ENCODE peak calls at places on chromosomes 6 and 20, in eight cellular contexts. H, D, F, Y, L, X, E and V are unnamed samples.
A peak's percentile ranks its signal among the peaks of the same experiment; 100 is the strongest.

GRCh38 chr20:58945967-58946631 is 35.0 kb upstream of the NELFCD start:
- DNase-seq in H (no peak), D (no peak), F (no peak), Y (no peak), L (no peak), X (no peak), E (no peak), V (no peak)

GRCh38 chr6:168528457-168529095 is 87.6 kb downstream of the SMOC2 start:
- DNase-seq in H (no peak), D (peak; percentile 36), F (no peak), Y (no peak), L (no peak), X (no peak), E (no peak), V (no peak)

GRCh38 chr6:146422789-146423188 is 120.8 kb upstream of the RAB32 start:
- DNase-seq in H (no peak), D (no peak), F (no peak), Y (no peak), L (no peak), X (no peak), E (no peak), V (no peak)

GRCh38 chr6:41712651-41713103 is 22.7 kb downstream of the TFEB start:
- DNase-seq in H (no peak), D (peak; percentile 51), F (no peak), Y (no peak), L (no peak), X (no peak), E (no peak), V (no peak)

GRCh38 chr6:25060522-25060921 is 124.8 kb upstream of the RIPOR2 start:
- DNase-seq in H (no peak), D (no peak), F (no peak), Y (no peak), L (no peak), X (no peak), E (no peak), V (no peak)

GRCh38 chr6:127933852-127934840 is 33.3 kb upstream of the THEMIS start:
- DNase-seq in H (peak; percentile 11), D (no peak), F (no peak), Y (no peak), L (peak; percentile 5), X (no peak), E (no peak), V (no peak)

GRCh38 chr20:48563191-48563884 is 264.5 kb downstream of the PREX1 start:
- DNase-seq in H (no peak), D (no peak), F (no peak), Y (no peak), L (no peak), X (no peak), E (no peak), V (no peak)

GRCh38 chr6:150928882-150929281 is 63.4 kb downstream of the MTHFD1L start:
- DNase-seq in H (peak; percentile 28), D (no peak), F (no peak), Y (no peak), L (no peak), X (no peak), E (no peak), V (no peak)

GRCh38 chr6:53065266-53066058 is at the start of gene FBXO9:
- DNase-seq in H (peak; percentile 46), D (peak; percentile 53), F (peak; percentile 87), Y (peak; percentile 79), L (peak; percentile 49), X (peak; percentile 76), E (peak; percentile 92), V (no peak)

GRCh38 chr6:12458558-12458957 is 168.4 kb downstream of the EDN1 start:
- DNase-seq in H (no peak), D (no peak), F (no peak), Y (no peak), L (no peak), X (no peak), E (no peak), V (no peak)

GRCh38 chr6:168132531-168133184 is 53.6 kb upstream of the FRMD1 start:
- DNase-seq in H (peak; percentile 91), D (peak; percentile 82), F (peak; percentile 87), Y (peak; percentile 65), L (no peak), X (no peak), E (peak; percentile 72), V (no peak)

GRCh38 chr20:6501061-6501460 is 266.4 kb upstream of the BMP2 start:
- DNase-seq in H (no peak), D (peak; percentile 89), F (no peak), Y (no peak), L (no peak), X (no peak), E (no peak), V (peak; percentile 92)

GRCh38 chr6:148866657-148867268 is 119.9 kb downstream of the UST start:
- DNase-seq in H (no peak), D (no peak), F (no peak), Y (no peak), L (no peak), X (no peak), E (no peak), V (no peak)

GRCh38 chr20:54063998-54064676 is 6.3 kb downstream of the BCAS1 start:
- DNase-seq in H (no peak), D (no peak), F (no peak), Y (no peak), L (no peak), X (no peak), E (no peak), V (no peak)

GRCh38 chr6:28737750-28738395 is 185.9 kb downstream of the TRIM27 start:
- DNase-seq in H (peak; percentile 72), D (no peak), F (no peak), Y (no peak), L (no peak), X (no peak), E (no peak), V (no peak)

GRCh38 chr6:125747589-125748533 is 1.6 kb upstream of the HEY2 start:
- DNase-seq in H (peak; percentile 77), D (no peak), F (peak; percentile 43), Y (peak; percentile 36), L (no peak), X (peak; percentile 45), E (peak; percentile 52), V (peak; percentile 29)

GRCh38 chr6:149449831-149450678 is 34.8 kb downstream of the ZC3H12D start:
- DNase-seq in H (no peak), D (no peak), F (no peak), Y (no peak), L (no peak), X (no peak), E (no peak), V (no peak)

GRCh38 chr20:25054995-25055629 is 2.8 kb downstream of the ACSS1 start:
- DNase-seq in H (no peak), D (peak; percentile 10), F (no peak), Y (no peak), L (no peak), X (no peak), E (no peak), V (no peak)
- H3K27ac ChIP-seq in H (no peak overlapping the region), D (no peak overlapping the region), F (no peak overlapping the region), Y (no peak overlapping the region), L (no peak overlapping the region), X (no peak overlapping the region), E (no peak overlapping the region), V (no peak overlapping the region)

DNA sequence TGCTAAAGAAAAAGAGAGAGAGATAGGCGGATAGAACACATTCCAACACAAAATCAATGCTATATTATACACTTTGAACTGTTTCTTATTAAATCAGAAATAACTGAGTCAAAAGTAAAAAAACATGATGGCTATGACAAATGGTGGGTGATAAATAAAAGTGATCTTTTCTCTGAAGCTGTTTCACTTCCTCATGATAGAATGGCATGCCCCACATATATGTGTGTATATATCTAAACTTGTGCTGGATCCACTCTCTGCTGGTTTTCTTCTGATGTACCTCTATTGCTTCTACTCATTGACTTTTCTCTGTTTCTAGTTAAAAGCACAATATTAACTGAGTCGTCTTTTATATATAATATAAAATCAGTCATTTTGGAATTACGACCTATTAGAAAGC is 429.9 kb downstream of the PKHD1 start:
- DNase-seq in H (no peak), D (no peak), F (no peak), Y (no peak), L (no peak), X (no peak), E (no peak), V (no peak)
- H3K27ac ChIP-seq in H (no peak overlapping the region), D (no peak overlapping the region), F (no peak overlapping the region), Y (no peak overlapping the region), L (no peak overlapping the region), X (no peak overlapping the region), E (no peak overlapping the region), V (no peak overlapping the region)

GRCh38 chr6:15491255-15491985 is 171.4 kb downstream of the DTNBP1 start:
- DNase-seq in H (peak; percentile 66), D (peak; percentile 66), F (peak; percentile 81), Y (peak; percentile 47), L (peak; percentile 52), X (peak; percentile 69), E (peak; percentile 70), V (no peak)
- H3K27ac ChIP-seq in H (no peak overlapping the region), D (no peak overlapping the region), F (no peak overlapping the region), Y (no peak overlapping the region), L (no peak overlapping the region), X (no peak overlapping the region), E (no peak overlapping the region), V (no peak overlapping the region)

GRCh38 chr6:129497591-129498555 is 212.1 kb downstream of the ARHGAP18 start:
- DNase-seq in H (no peak), D (peak; percentile 57), F (no peak), Y (no peak), L (no peak), X (no peak), E (no peak), V (peak; percentile 83)

GRCh38 chr6:129499871-129500219 is 210.1 kb downstream of the ARHGAP18 start:
- DNase-seq in H (no peak), D (no peak), F (no peak), Y (no peak), L (no peak), X (no peak), E (no peak), V (no peak)

GRCh38 chr6:129500958-129501381 is 209.0 kb downstream of the ARHGAP18 start:
- DNase-seq in H (peak; percentile 45), D (peak; percentile 59), F (peak; percentile 16), Y (no peak), L (no peak), X (no peak), E (peak; percentile 1), V (no peak)

GRCh38 chr6:129498556-129498940 is 211.4 kb downstream of the ARHGAP18 start:
- DNase-seq in H (no peak), D (peak; percentile 65), F (no peak), Y (no peak), L (no peak), X (no peak), E (no peak), V (peak; percentile 59)

DNA sequence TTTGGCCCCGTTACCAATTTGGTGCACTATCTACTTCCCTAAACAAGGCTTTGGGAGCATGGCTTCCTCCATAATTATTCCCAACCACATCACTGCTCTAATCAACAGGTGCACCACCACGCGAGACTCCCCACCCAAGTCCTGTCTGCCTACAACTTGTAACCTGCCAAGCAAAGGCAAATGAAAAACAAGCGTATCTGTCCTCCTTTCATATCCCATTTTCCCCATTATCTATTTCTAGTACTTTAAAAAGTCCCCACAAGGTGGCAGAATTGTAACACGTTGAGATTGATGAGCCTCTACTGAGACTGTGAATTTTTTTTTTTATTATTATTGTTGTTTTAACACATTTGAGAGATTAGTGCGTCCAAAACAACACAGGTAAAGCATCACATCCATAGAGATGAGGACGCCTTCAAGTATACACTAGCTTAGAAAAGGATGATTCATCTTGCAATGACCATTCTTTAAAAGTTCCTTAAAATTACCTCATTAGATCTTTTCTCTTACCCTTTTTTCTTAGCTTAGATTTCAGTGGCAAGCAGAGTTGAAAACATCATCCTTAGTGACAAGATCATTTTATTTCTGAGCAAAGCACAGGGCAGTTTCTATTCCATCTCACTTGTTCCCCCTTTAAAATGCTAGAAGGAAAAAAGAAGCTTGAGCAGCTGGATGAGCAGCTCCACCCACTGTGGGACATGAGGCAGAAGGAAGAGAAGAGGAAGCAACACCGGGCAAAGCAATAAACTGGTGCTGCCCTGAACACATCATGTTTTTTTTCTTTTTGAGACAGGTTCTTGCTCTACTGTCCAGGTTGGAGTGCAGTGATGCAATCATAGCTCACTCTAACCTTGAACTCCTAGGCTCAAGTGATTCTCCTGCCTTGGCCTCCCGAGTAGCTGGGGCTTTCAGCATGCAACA is 210.8 kb downstream of the ARHGAP18 start:
- DNase-seq in H (peak; percentile 58), D (peak; percentile 63), F (no peak), Y (peak; percentile 62), L (no peak), X (no peak), E (peak; percentile 9), V (peak; percentile 82)
- H3K27ac ChIP-seq in H (no peak overlapping the region), D (no peak overlapping the region), F (no peak overlapping the region), Y (no peak overlapping the region), L (no peak overlapping the region), X (no peak overlapping the region), E (peak overlapping the region; percentile 99), V (peak overlapping the region; percentile 98)